ENCODE peak calls at places on chromosome 7, in six cellular contexts. Z is lower lobe of right lung, V is hepatocyte, L is GM13976, M is sigmoid colon, Q is RWPE1. G is an unnamed sample.

GRCh38 chr7:37031571-37032257 is 307.4 kb upstream of the AOAH start:
- DNase-seq in Z (peak; percentile 50), V (peak; percentile 93), L (no peak), M (peak; percentile 91), Q (peak; percentile 98), G (no peak)

GRCh38 chr7:4951903-4952636 is 6.9 kb downstream of the MMD2 start:
- DNase-seq in Z (no peak), V (peak; percentile 50), L (peak; percentile 81), M (no peak), Q (no peak), G (peak; percentile 78)

GRCh38 chr7:97307521-97308108 is 190.1 kb downstream of the SDHAF3 start:
- DNase-seq in Z (no peak), V (no peak), L (no peak), M (no peak), Q (no peak), G (no peak)

GRCh38 chr7:129568240-129568639 is 43.3 kb upstream of the NRF1 start:
- DNase-seq in Z (no peak), V (no peak), L (no peak), M (no peak), Q (no peak), G (no peak)

GRCh38 chr7:28155019-28155660 is 25.5 kb downstream of the JAZF1 start:
- DNase-seq in Z (no peak), V (no peak), L (peak; percentile 51), M (no peak), Q (no peak), G (peak; percentile 43)

GRCh38 chr7:39952378-39952777 is 2.3 kb downstream of the CDK13 start:
- DNase-seq in Z (no peak), V (no peak), L (no peak), M (no peak), Q (peak; percentile 19), G (no peak)

GRCh38 chr7:28173531-28173930 is 7.1 kb downstream of the JAZF1 start:
- DNase-seq in Z (no peak), V (no peak), L (no peak), M (no peak), Q (no peak), G (no peak)

GRCh38 chr7:31724696-31725095 is 37.7 kb downstream of the PPP1R17 start:
- DNase-seq in Z (no peak), V (no peak), L (no peak), M (no peak), Q (peak; percentile 18), G (no peak)

GRCh38 chr7:39656415-39656814 is 33.0 kb downstream of the RALA start:
- DNase-seq in Z (no peak), V (no peak), L (no peak), M (no peak), Q (no peak), G (no peak)

GRCh38 chr7:41503438-41503837 is 199.5 kb downstream of the INHBA start:
- DNase-seq in Z (no peak), V (no peak), L (no peak), M (no peak), Q (no peak), G (no peak)

GRCh38 chr7:36253699-36254098 is 100.6 kb downstream of the EEPD1 start:
- DNase-seq in Z (no peak), V (no peak), L (no peak), M (no peak), Q (no peak), G (no peak)

GRCh38 chr7:158867214-158867984 is 11.0 kb downstream of the DYNC2I1 start:
- DNase-seq in Z (no peak), V (no peak), L (no peak), M (no peak), Q (no peak), G (no peak)

GRCh38 chr7:52758337-52758736 is 277.1 kb upstream of the POM121L12 start:
- DNase-seq in Z (no peak), V (no peak), L (no peak), M (no peak), Q (no peak), G (no peak)

GRCh38 chr7:135726911-135727673 is 894 bp downstream of the SLC13A4 start:
- DNase-seq in Z (no peak), V (no peak), L (no peak), M (no peak), Q (no peak), G (no peak)

DNA sequence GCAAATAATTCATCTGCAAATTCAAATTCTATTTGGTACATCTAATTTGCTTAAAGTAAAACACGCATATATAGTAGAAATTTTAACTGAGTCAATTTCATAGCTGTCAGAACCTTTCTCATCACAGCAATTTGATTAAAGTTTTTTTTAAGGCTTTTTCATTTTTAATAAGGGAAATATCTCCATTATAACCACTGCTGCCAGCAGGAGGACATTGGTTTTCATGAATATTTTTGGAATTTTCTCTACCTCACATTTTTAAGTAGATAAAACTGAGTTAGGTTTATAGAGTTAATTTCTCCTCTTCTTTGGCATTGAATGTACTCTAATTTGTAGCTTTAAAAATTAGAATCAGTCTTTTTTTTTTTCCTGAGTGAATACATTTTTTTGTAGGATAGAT is 82.2 kb downstream of the ST7 start:
- DNase-seq in Z (no peak), V (no peak), L (no peak), M (no peak), Q (no peak), G (no peak)
- TF ChIP-seq CTCF in Z (no peak), V (no peak), L (no peak), M (no peak), Q (no peak), G (no peak)

GRCh38 chr7:87505122-87505521 is 29.6 kb upstream of the ABCB4 start:
- DNase-seq in Z (no peak), V (no peak), L (no peak), M (no peak), Q (no peak), G (no peak)

GRCh38 chr7:87505557-87506242 is 30.2 kb upstream of the ABCB4 start:
- DNase-seq in Z (no peak), V (no peak), L (no peak), M (no peak), Q (no peak), G (no peak)

GRCh38 chr7:87507446-87507845 is 32.0 kb upstream of the ABCB4 start:
- DNase-seq in Z (no peak), V (no peak), L (no peak), M (no peak), Q (no peak), G (no peak)

GRCh38 chr7:87510430-87510875 is 35.0 kb upstream of the ABCB4 start:
- DNase-seq in Z (no peak), V (no peak), L (no peak), M (no peak), Q (no peak), G (no peak)

GRCh38 chr7:87506243-87507180 is 31.0 kb upstream of the ABCB4 start:
- DNase-seq in Z (no peak), V (no peak), L (no peak), M (no peak), Q (peak; percentile 12), G (no peak)
- TF ChIP-seq CTCF in Z (no peak), V (peak; percentile 44), L (no peak), M (peak; percentile 15), Q (peak; percentile 56), G (peak; percentile 32)

GRCh38 chr7:128268233-128268632 is 27.2 kb downstream of the LEP start:
- DNase-seq in Z (no peak), V (no peak), L (no peak), M (no peak), Q (no peak), G (no peak)

GRCh38 chr7:128271471-128272454 is 30.7 kb downstream of the LEP start:
- DNase-seq in Z (no peak), V (no peak), L (no peak), M (no peak), Q (no peak), G (no peak)

GRCh38 chr7:128274246-128274889 is 33.3 kb downstream of the LEP start:
- DNase-seq in Z (no peak), V (no peak), L (no peak), M (no peak), Q (no peak), G (no peak)

GRCh38 chr7:128266891-128267839 is 26.1 kb downstream of the LEP start:
- DNase-seq in Z (no peak), V (peak; percentile 62), L (no peak), M (peak; percentile 86), Q (peak; percentile 67), G (no peak)

DNA sequence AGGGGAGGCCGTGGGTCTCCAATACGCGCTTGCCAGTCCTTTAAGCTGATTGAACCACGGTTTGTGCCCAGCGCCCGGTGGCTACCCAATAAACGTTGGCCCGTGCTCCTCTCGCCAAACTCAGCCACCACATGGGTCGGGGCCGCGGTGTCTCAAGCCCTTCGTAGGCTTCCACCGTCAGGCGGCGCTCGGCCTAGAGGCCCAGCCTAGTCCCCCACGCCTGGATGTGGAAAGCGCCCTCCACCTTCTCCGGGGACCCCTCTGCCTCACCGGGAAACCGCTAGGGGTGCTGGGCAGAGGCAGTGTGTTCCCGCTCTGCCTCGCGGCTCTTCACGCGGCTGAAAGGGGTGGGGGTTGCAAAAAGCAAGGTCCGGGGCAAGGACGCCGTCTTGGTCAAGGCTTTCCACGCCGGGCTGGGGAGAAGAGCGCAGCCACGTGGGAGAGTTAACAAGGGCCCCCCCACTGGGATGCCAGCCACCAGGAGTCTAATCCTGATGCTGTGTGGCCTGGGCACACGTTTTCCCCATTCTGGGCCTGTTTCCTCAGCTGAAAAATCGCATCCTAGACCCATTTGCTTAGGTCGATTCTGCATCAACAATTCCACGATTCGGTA is 29.8 kb downstream of the LEP start:
- DNase-seq in Z (no peak), V (no peak), L (no peak), M (no peak), Q (no peak), G (no peak)
- TF ChIP-seq CTCF in Z (no peak), V (no peak), L (no peak), M (no peak), Q (no peak), G (no peak)

GRCh38 chr7:81248420-81248819 is 329.6 kb upstream of the SEMA3C start:
- DNase-seq in Z (no peak), V (no peak), L (no peak), M (no peak), Q (no peak), G (no peak)

GRCh38 chr7:81245353-81245752 is 326.5 kb upstream of the SEMA3C start:
- DNase-seq in Z (no peak), V (no peak), L (no peak), M (no peak), Q (no peak), G (no peak)

GRCh38 chr7:81244213-81244612 is 325.4 kb upstream of the SEMA3C start:
- DNase-seq in Z (no peak), V (peak; percentile 15), L (no peak), M (no peak), Q (peak; percentile 20), G (no peak)
- TF ChIP-seq CTCF in Z (no peak), V (no peak), L (no peak), M (no peak), Q (no peak), G (no peak)

GRCh38 chr7:100827330-100828226 is at the start of gene EPHB4:
- DNase-seq in Z (peak; percentile 84), V (peak; percentile 91), L (peak; percentile 31), M (peak; percentile 94), Q (peak; percentile 59), G (no peak)
- TF ChIP-seq CTCF in Z (peak; percentile 23), V (peak; percentile 63), L (no peak), M (no peak), Q (peak; percentile 65), G (no peak)

DNA sequence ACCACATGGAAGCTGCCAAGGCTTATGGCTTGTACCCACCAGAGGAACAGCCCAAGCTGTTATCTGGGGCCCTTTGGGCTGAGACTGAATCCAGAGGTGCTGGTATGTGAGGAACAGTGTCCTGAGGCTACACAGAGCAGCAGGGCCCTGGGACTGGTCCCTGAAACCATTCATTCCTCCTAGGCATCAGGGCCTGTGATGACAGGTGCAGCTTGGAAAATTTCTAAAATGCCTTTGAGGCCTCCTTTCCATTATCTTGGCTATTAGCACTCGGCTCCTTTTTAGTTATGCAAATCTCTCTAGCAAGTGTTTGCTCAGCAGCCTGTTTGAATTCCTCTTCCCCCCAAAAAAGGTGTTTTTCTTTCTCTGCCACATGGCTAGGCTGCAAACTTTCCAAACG is 1151.7 kb upstream of the LRRN3 start:
- DNase-seq in Z (no peak), V (no peak), L (no peak), M (no peak), Q (no peak), G (no peak)
- TF ChIP-seq CTCF in Z (no peak), V (no peak), L (no peak), M (no peak), Q (no peak), G (no peak)